ENCODE peak calls at places on chromosomes 6 and 20, in nine cellular contexts. One of them, this sample, is unnamed.

GRCh38 chr6:13272131-13273046 is 55.9 kb downstream of the TBC1D7 start:
- DNase-seq in ureter: no peak
- DNase-seq in omental fat pad: no peak
- DNase-seq in iris pigment epithelial cell: no peak
- DNase-seq in prostate gland: no peak
- DNase-seq in left lung: peak
- DNase-seq in NAMALWA: peak
- DNase-seq in cardiac muscle cell: no peak
- DNase-seq in NCI-H524: no peak
- DNase-seq in this sample: no peak

GRCh38 chr6:148263010-148263409 is 79.6 kb upstream of the SASH1 start:
- DNase-seq in NAMALWA: no peak
- DNase-seq in iris pigment epithelial cell: no peak
- DNase-seq in ureter: peak
- DNase-seq in NCI-H524: no peak
- DNase-seq in left lung: no peak
- DNase-seq in cardiac muscle cell: no peak
- DNase-seq in omental fat pad: no peak
- DNase-seq in prostate gland: peak
- DNase-seq in this sample: no peak

GRCh38 chr6:108408861-108409260 is 114.0 kb downstream of the AFG1L start:
- DNase-seq in ureter: no peak
- DNase-seq in NCI-H524: no peak
- DNase-seq in left lung: no peak
- DNase-seq in NAMALWA: no peak
- DNase-seq in iris pigment epithelial cell: no peak
- DNase-seq in omental fat pad: no peak
- DNase-seq in cardiac muscle cell: no peak
- DNase-seq in prostate gland: no peak
- DNase-seq in this sample: no peak

GRCh38 chr6:170291271-170292110 is 613 bp upstream of the DLL1 start:
- DNase-seq in prostate gland: peak
- DNase-seq in ureter: peak
- DNase-seq in omental fat pad: no peak
- DNase-seq in iris pigment epithelial cell: no peak
- DNase-seq in NCI-H524: peak
- DNase-seq in left lung: no peak
- DNase-seq in cardiac muscle cell: peak
- DNase-seq in NAMALWA: no peak
- DNase-seq in this sample: peak

GRCh38 chr6:161242779-161243693 is 30.8 kb downstream of the AGPAT4 start:
- DNase-seq in ureter: no peak
- DNase-seq in NCI-H524: no peak
- DNase-seq in cardiac muscle cell: no peak
- DNase-seq in omental fat pad: no peak
- DNase-seq in left lung: peak
- DNase-seq in NAMALWA: no peak
- DNase-seq in prostate gland: no peak
- DNase-seq in iris pigment epithelial cell: no peak
- DNase-seq in this sample: no peak

GRCh38 chr20:31948008-31948407 is 3.8 kb downstream of the PDRG1 start:
- DNase-seq in omental fat pad: no peak
- DNase-seq in prostate gland: no peak
- DNase-seq in iris pigment epithelial cell: no peak
- DNase-seq in cardiac muscle cell: no peak
- DNase-seq in NCI-H524: no peak
- DNase-seq in left lung: no peak
- DNase-seq in ureter: no peak
- DNase-seq in NAMALWA: no peak
- DNase-seq in this sample: no peak

GRCh38 chr6:35080821-35081425 is 60.2 kb downstream of the TCP11 start:
- DNase-seq in left lung: peak
- DNase-seq in omental fat pad: no peak
- DNase-seq in iris pigment epithelial cell: no peak
- DNase-seq in prostate gland: no peak
- DNase-seq in NAMALWA: no peak
- DNase-seq in cardiac muscle cell: no peak
- DNase-seq in ureter: no peak
- DNase-seq in NCI-H524: no peak
- DNase-seq in this sample: no peak

GRCh38 chr6:1418471-1419191 is 29.3 kb downstream of the FOXF2 start:
- DNase-seq in left lung: no peak
- DNase-seq in omental fat pad: no peak
- DNase-seq in cardiac muscle cell: no peak
- DNase-seq in NCI-H524: no peak
- DNase-seq in iris pigment epithelial cell: peak
- DNase-seq in NAMALWA: no peak
- DNase-seq in prostate gland: no peak
- DNase-seq in ureter: no peak
- DNase-seq in this sample: no peak

GRCh38 chr6:10413850-10414765 is 766 bp downstream of the TFAP2A start:
- DNase-seq in omental fat pad: no peak
- DNase-seq in NAMALWA: no peak
- DNase-seq in ureter: peak
- DNase-seq in left lung: no peak
- DNase-seq in prostate gland: peak
- DNase-seq in NCI-H524: peak
- DNase-seq in cardiac muscle cell: no peak
- DNase-seq in iris pigment epithelial cell: peak
- DNase-seq in this sample: no peak

GRCh38 chr6:17281497-17282481 is 628 bp downstream of the RBM24 start:
- DNase-seq in prostate gland: no peak
- DNase-seq in iris pigment epithelial cell: peak
- DNase-seq in omental fat pad: no peak
- DNase-seq in NCI-H524: no peak
- DNase-seq in ureter: peak
- DNase-seq in NAMALWA: no peak
- DNase-seq in cardiac muscle cell: no peak
- DNase-seq in left lung: no peak
- DNase-seq in this sample: no peak